ENCODE peak calls at places on chromosomes 3 and 15, in seven cellular contexts. Q is esophagus squamous epithelium, J is cardiac fibroblast, L is B cell, E is NB4, M is HFF-Myc, U is kidney epithelial cell. W is an unnamed sample.

GRCh38 chr3:102095383-102095782 is 246.1 kb downstream of the NFKBIZ start:
- DNase-seq in Q (no peak), J (no peak), L (no peak), E (no peak), M (no peak), U (no peak), W (no peak)

GRCh38 chr15:85412956-85413854 is 32.8 kb downstream of the AKAP13 start:
- DNase-seq in Q (peak), J (peak), L (peak), E (peak), M (peak), U (peak), W (peak)

GRCh38 chr3:194938845-194939531 is 253.3 kb downstream of the FAM43A start:
- DNase-seq in Q (no peak), J (peak), L (no peak), E (peak), M (no peak), U (no peak), W (no peak)

GRCh38 chr15:62360286-62360685 is 195.2 kb upstream of the C2CD4B start:
- DNase-seq in Q (no peak), J (no peak), L (no peak), E (no peak), M (no peak), U (no peak), W (no peak)

GRCh38 chr3:110526732-110527727 is 544.6 kb upstream of the NECTIN3 start:
- DNase-seq in Q (no peak), J (peak), L (no peak), E (no peak), M (peak), U (peak), W (no peak)

GRCh38 chr3:48016336-48016973 is at the start of gene MAP4:
- DNase-seq in Q (no peak), J (peak), L (no peak), E (no peak), M (no peak), U (no peak), W (no peak)

GRCh38 chr3:188152660-188153497 is 1.1 kb upstream of the LPP start:
- DNase-seq in Q (no peak), J (peak), L (peak), E (peak), M (no peak), U (no peak), W (peak)

GRCh38 chr3:78728406-78729145 is 1039.2 kb downstream of the ROBO1 start:
- DNase-seq in Q (no peak), J (peak), L (no peak), E (no peak), M (peak), U (no peak), W (no peak)

GRCh38 chr3:37052860-37053259 is 59.5 kb downstream of the MLH1 start:
- DNase-seq in Q (no peak), J (no peak), L (no peak), E (no peak), M (no peak), U (no peak), W (no peak)

GRCh38 chr3:127456471-127457093 is 134.0 kb downstream of the TPRA1 start:
- DNase-seq in Q (no peak), J (peak), L (no peak), E (no peak), M (peak), U (peak), W (peak)

GRCh38 chr3:195549931-195550519 is 6.9 kb upstream of the PPP1R2 start:
- DNase-seq in Q (no peak), J (no peak), L (peak), E (peak), M (no peak), U (no peak), W (peak)

GRCh38 chr15:76150508-76150907 is 90.7 kb downstream of the TMEM266 start:
- DNase-seq in Q (no peak), J (no peak), L (peak), E (peak), M (no peak), U (no peak), W (peak)

GRCh38 chr15:66298803-66299251 is 5.5 kb downstream of the DIS3L start:
- DNase-seq in Q (no peak), J (no peak), L (no peak), E (no peak), M (no peak), U (no peak), W (no peak)

GRCh38 chr15:31278056-31278445 is 48.6 kb upstream of the KLF13 start:
- DNase-seq in Q (no peak), J (no peak), L (peak), E (no peak), M (no peak), U (no peak), W (no peak)

GRCh38 chr3:171190668-171191067 is 164.1 kb upstream of the SLC2A2 start:
- DNase-seq in Q (no peak), J (no peak), L (no peak), E (no peak), M (no peak), U (no peak), W (peak)

GRCh38 chr3:98961161-98962155 is 60.0 kb upstream of the DCBLD2 start:
- DNase-seq in Q (no peak), J (peak), L (no peak), E (no peak), M (no peak), U (no peak), W (no peak)

GRCh38 chr3:59308684-59309083 is 258.9 kb upstream of the CFAP20DC start:
- DNase-seq in Q (no peak), J (no peak), L (no peak), E (peak), M (no peak), U (no peak), W (no peak)
- TF ChIP-seq CTCF in Q (no peak), J (no peak), L (no peak), E (peak), M (no peak), U (peak), W (no peak)

GRCh38 chr3:131549340-131549739 is 46.6 kb upstream of the MRPL3 start:
- DNase-seq in Q (no peak), J (no peak), L (no peak), E (peak), M (no peak), U (no peak), W (peak)
- TF ChIP-seq CTCF in Q (no peak), J (peak), L (peak), E (peak), M (peak), U (peak), W (peak)

GRCh38 chr15:95655089-95655488 is 675.4 kb upstream of the NR2F2 start:
- DNase-seq in Q (no peak), J (no peak), L (no peak), E (no peak), M (no peak), U (no peak), W (no peak)
- TF ChIP-seq CTCF in Q (no peak), J (no peak), L (no peak), E (no peak), M (no peak), U (no peak), W (no peak)

GRCh38 chr3:141465221-141465620 is 21.6 kb upstream of the RASA2 start:
- DNase-seq in Q (no peak), J (peak), L (no peak), E (no peak), M (no peak), U (no peak), W (no peak)
- TF ChIP-seq CTCF in Q (no peak), J (peak), L (no peak), E (no peak), M (no peak), U (peak), W (no peak)

GRCh38 chr15:40080104-40080503 is 28.6 kb downstream of the BMF start:
- DNase-seq in Q (no peak), J (no peak), L (no peak), E (no peak), M (no peak), U (no peak), W (no peak)

GRCh38 chr15:40083756-40084101 is 24.9 kb downstream of the BMF start:
- DNase-seq in Q (no peak), J (no peak), L (no peak), E (peak), M (no peak), U (no peak), W (no peak)

GRCh38 chr15:40082195-40082868 is 26.3 kb downstream of the BMF start:
- DNase-seq in Q (no peak), J (no peak), L (peak), E (no peak), M (no peak), U (no peak), W (no peak)

GRCh38 chr15:40080847-40081246 is 27.8 kb downstream of the BMF start:
- DNase-seq in Q (no peak), J (no peak), L (no peak), E (no peak), M (no peak), U (no peak), W (no peak)

GRCh38 chr15:40081691-40082194 is 26.9 kb downstream of the BMF start:
- DNase-seq in Q (no peak), J (peak), L (no peak), E (peak), M (no peak), U (no peak), W (no peak)
- TF ChIP-seq CTCF in Q (no peak), J (no peak), L (no peak), E (no peak), M (no peak), U (peak), W (no peak)

DNA sequence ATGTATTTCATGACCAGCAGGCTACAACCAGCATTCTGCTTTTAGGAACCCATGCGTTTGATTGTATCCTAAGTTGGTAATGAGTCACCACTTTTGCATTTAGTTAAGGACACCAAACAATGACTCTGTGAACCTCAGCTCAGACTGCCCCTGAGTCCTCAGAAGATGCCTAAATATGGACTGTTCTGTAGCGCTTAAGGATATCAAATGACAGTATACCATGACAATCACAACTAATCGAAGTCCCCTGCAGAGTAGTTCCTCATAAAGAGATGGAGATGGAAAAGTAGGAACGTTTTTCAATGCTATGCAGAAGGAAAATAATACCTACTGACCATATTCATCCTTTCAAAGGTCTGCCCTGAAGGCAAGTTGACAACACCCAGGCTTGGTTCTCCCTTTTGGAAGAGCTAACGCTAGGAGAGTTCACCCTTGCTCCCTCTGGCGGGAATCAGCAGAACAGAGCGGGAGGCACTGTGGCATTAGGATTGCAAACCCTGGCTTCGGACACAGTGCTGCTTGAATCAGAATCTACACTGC is 508.6 kb downstream of the FHIT start:
- DNase-seq in Q (no peak), J (peak), L (no peak), E (no peak), M (peak), U (peak), W (no peak)
- TF ChIP-seq CTCF in Q (no peak), J (peak), L (no peak), E (no peak), M (peak), U (no peak), W (no peak)

GRCh38 chr3:11095932-11096265 is 58.4 kb upstream of the HRH1 start:
- DNase-seq in Q (no peak), J (peak), L (no peak), E (peak), M (no peak), U (no peak), W (peak)
- TF ChIP-seq CTCF in Q (no peak), J (peak), L (no peak), E (peak), M (peak), U (peak), W (no peak)

GRCh38 chr15:61050844-61051569 is 178.1 kb downstream of the RORA start:
- DNase-seq in Q (no peak), J (no peak), L (no peak), E (no peak), M (no peak), U (no peak), W (no peak)
- TF ChIP-seq CTCF in Q (no peak), J (no peak), L (no peak), E (no peak), M (no peak), U (no peak), W (no peak)

W was measured in activated CD8-positive, alpha-beta T cell treated with anti-CD3 and anti-CD28 coated beads for 36 hours.